ENCODE peak calls at places on chromosomes 7 and 10, in seven cellular contexts. One of them, this sample, is unnamed.

GRCh38 chr10:84108797-84109196 is 30.5 kb upstream of the GHITM start:
- DNase-seq in trophoblast cell: no peak
- DNase-seq in foreskin fibroblast: no peak
- DNase-seq in pancreas: no peak
- DNase-seq in AG09309: no peak
- DNase-seq in Panc1: no peak
- DNase-seq in A549: no peak
- DNase-seq in this sample: no peak

GRCh38 chr7:137903382-137904169 is 56.8 kb upstream of the DGKI start:
- DNase-seq in trophoblast cell: peak; percentile 41
- DNase-seq in A549: peak; percentile 59
- DNase-seq in AG09309: no peak
- DNase-seq in foreskin fibroblast: peak; percentile 87
- DNase-seq in Panc1: peak; percentile 69
- DNase-seq in pancreas: no peak
- DNase-seq in this sample: peak; percentile 66

GRCh38 chr7:1056006-1056784 is 11.8 kb downstream of the GPR146 start:
- DNase-seq in pancreas: no peak
- DNase-seq in AG09309: no peak
- DNase-seq in trophoblast cell: peak; percentile 96
- DNase-seq in Panc1: no peak
- DNase-seq in foreskin fibroblast: no peak
- DNase-seq in A549: no peak
- DNase-seq in this sample: peak; percentile 73

GRCh38 chr10:48896756-48897437 is 42.7 kb downstream of the LRRC18 start:
- DNase-seq in foreskin fibroblast: peak; percentile 10
- DNase-seq in pancreas: no peak
- DNase-seq in A549: no peak
- DNase-seq in AG09309: no peak
- DNase-seq in Panc1: no peak
- DNase-seq in trophoblast cell: no peak
- DNase-seq in this sample: no peak

GRCh38 chr10:49001402-49001801 is 61.8 kb upstream of the LRRC18 start:
- DNase-seq in A549: peak; percentile 18
- DNase-seq in trophoblast cell: no peak
- DNase-seq in foreskin fibroblast: no peak
- DNase-seq in AG09309: no peak
- DNase-seq in pancreas: no peak
- DNase-seq in Panc1: no peak
- DNase-seq in this sample: no peak

GRCh38 chr7:128839751-128840177 is 9.6 kb downstream of the FLNC start:
- DNase-seq in pancreas: peak; percentile 46
- DNase-seq in trophoblast cell: no peak
- DNase-seq in AG09309: no peak
- DNase-seq in A549: no peak
- DNase-seq in foreskin fibroblast: no peak
- DNase-seq in Panc1: no peak
- DNase-seq in this sample: no peak

GRCh38 chr10:114615600-114616007 is 42.5 kb downstream of the ABLIM1 start:
- DNase-seq in trophoblast cell: no peak
- DNase-seq in Panc1: no peak
- DNase-seq in foreskin fibroblast: no peak
- DNase-seq in AG09309: no peak
- DNase-seq in pancreas: no peak
- DNase-seq in A549: no peak
- DNase-seq in this sample: no peak

GRCh38 chr7:70356324-70356797 is 758.1 kb downstream of the AUTS2 start:
- DNase-seq in AG09309: no peak
- DNase-seq in Panc1: no peak
- DNase-seq in trophoblast cell: no peak
- DNase-seq in pancreas: no peak
- DNase-seq in A549: no peak
- DNase-seq in foreskin fibroblast: no peak
- DNase-seq in this sample: no peak

GRCh38 chr7:88432321-88432720 is 125.6 kb upstream of the STEAP4 start:
- DNase-seq in foreskin fibroblast: peak; percentile 9
- DNase-seq in trophoblast cell: no peak
- DNase-seq in pancreas: no peak
- DNase-seq in A549: no peak
- DNase-seq in AG09309: no peak
- DNase-seq in Panc1: no peak
- DNase-seq in this sample: no peak

GRCh38 chr10:42475168-42476098 is 162.9 kb downstream of the ZNF33B start:
- DNase-seq in foreskin fibroblast: peak; percentile 83
- DNase-seq in trophoblast cell: peak; percentile 5
- DNase-seq in A549: no peak
- DNase-seq in Panc1: peak; percentile 17
- DNase-seq in pancreas: peak; percentile 64
- DNase-seq in AG09309: peak; percentile 32
- DNase-seq in this sample: peak; percentile 57

GRCh38 chr7:95469187-95469586 is 16.6 kb upstream of the ASB4 start:
- DNase-seq in trophoblast cell: no peak
- DNase-seq in A549: no peak
- DNase-seq in AG09309: no peak
- DNase-seq in foreskin fibroblast: no peak
- DNase-seq in pancreas: no peak
- DNase-seq in Panc1: no peak
- DNase-seq in this sample: no peak

GRCh38 chr7:108008827-108009226 is 5.9 kb upstream of the LAMB1 start:
- DNase-seq in trophoblast cell: no peak
- DNase-seq in Panc1: no peak
- DNase-seq in A549: no peak
- DNase-seq in foreskin fibroblast: no peak
- DNase-seq in pancreas: no peak
- DNase-seq in AG09309: no peak
- DNase-seq in this sample: no peak

GRCh38 chr7:132257253-132257652 is 319.0 kb downstream of the PLXNA4 start:
- DNase-seq in AG09309: no peak
- DNase-seq in Panc1: no peak
- DNase-seq in trophoblast cell: no peak
- DNase-seq in pancreas: no peak
- DNase-seq in A549: no peak
- DNase-seq in foreskin fibroblast: no peak
- DNase-seq in this sample: no peak

GRCh38 chr7:78018541-78019456 is 220.2 kb downstream of the PHTF2 start:
- DNase-seq in trophoblast cell: no peak
- DNase-seq in pancreas: peak; percentile 66
- DNase-seq in AG09309: no peak
- DNase-seq in foreskin fibroblast: peak; percentile 71
- DNase-seq in Panc1: no peak
- DNase-seq in A549: peak; percentile 14
- DNase-seq in this sample: peak; percentile 22

GRCh38 chr7:130894146-130895005 is 160.4 kb upstream of the KLF14 start:
- DNase-seq in pancreas: peak; percentile 81
- DNase-seq in Panc1: no peak
- DNase-seq in A549: peak; percentile 80
- DNase-seq in AG09309: no peak
- DNase-seq in foreskin fibroblast: peak; percentile 57
- DNase-seq in trophoblast cell: no peak
- DNase-seq in this sample: peak; percentile 92

GRCh38 chr10:17912764-17913163 is 39.0 kb upstream of the SLC39A12 start:
- DNase-seq in AG09309: no peak
- DNase-seq in foreskin fibroblast: no peak
- DNase-seq in pancreas: no peak
- DNase-seq in A549: no peak
- DNase-seq in trophoblast cell: no peak
- DNase-seq in Panc1: no peak
- DNase-seq in this sample: no peak

GRCh38 chr7:3825491-3825890 is 524.4 kb downstream of the SDK1 start:
- DNase-seq in A549: no peak
- DNase-seq in trophoblast cell: no peak
- DNase-seq in Panc1: no peak
- DNase-seq in pancreas: no peak
- DNase-seq in foreskin fibroblast: peak; percentile 2
- DNase-seq in AG09309: no peak
- DNase-seq in this sample: no peak

GRCh38 chr7:129368389-129368986 is 65.7 kb upstream of the STRIP2 start:
- DNase-seq in AG09309: no peak
- DNase-seq in Panc1: no peak
- DNase-seq in pancreas: no peak
- DNase-seq in A549: no peak
- DNase-seq in foreskin fibroblast: no peak
- DNase-seq in trophoblast cell: no peak
- DNase-seq in this sample: no peak

GRCh38 chr10:20598590-20598989 is 298.5 kb downstream of the NEBL start:
- DNase-seq in pancreas: no peak
- DNase-seq in foreskin fibroblast: peak; percentile 88
- DNase-seq in A549: peak; percentile 10
- DNase-seq in Panc1: no peak
- DNase-seq in AG09309: no peak
- DNase-seq in trophoblast cell: peak; percentile 27
- DNase-seq in this sample: no peak

GRCh38 chr7:142300689-142301088 is 42.8 kb upstream of the PRSS58 start:
- DNase-seq in A549: no peak
- DNase-seq in AG09309: no peak
- DNase-seq in foreskin fibroblast: no peak
- DNase-seq in pancreas: no peak
- DNase-seq in trophoblast cell: no peak
- DNase-seq in Panc1: no peak
- DNase-seq in this sample: no peak

GRCh38 chr10:14860782-14861181 is 17.9 kb upstream of the SUV39H2 start:
- DNase-seq in Panc1: no peak
- DNase-seq in foreskin fibroblast: no peak
- DNase-seq in trophoblast cell: no peak
- DNase-seq in AG09309: no peak
- DNase-seq in pancreas: no peak
- DNase-seq in A549: no peak
- DNase-seq in this sample: no peak

DNA sequence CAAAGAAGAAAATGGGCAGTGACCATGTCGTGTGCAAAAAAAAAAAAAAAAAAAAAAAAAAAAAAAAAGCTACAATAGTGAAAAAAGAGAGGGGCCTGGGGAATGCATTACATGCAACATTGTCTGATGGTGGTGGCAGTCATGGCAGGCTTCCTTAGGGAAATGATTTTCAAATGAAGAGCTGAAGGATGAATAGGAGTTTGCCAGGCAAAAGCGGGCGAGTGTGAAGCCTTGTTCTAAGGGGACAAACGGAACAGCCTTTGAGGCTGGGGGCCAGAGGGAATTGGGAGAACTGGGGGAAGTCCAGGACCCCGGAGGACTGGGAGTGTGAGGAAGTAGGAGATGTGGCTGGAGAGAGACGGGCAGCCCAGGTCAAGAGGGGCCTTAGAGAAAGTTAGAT is 3.1 kb downstream of the COL13A1 start:
- DNase-seq in trophoblast cell: no peak
- DNase-seq in A549: no peak
- DNase-seq in AG09309: no peak
- DNase-seq in foreskin fibroblast: no peak
- DNase-seq in pancreas: no peak
- DNase-seq in Panc1: no peak
- DNase-seq in this sample: no peak
- H3K4me3 ChIP-seq in trophoblast cell: no peak overlapping the region
- H3K4me3 ChIP-seq in A549: no peak overlapping the region
- H3K4me3 ChIP-seq in AG09309: no peak overlapping the region
- H3K4me3 ChIP-seq in foreskin fibroblast: no peak overlapping the region
- H3K4me3 ChIP-seq in pancreas: no peak overlapping the region
- H3K4me3 ChIP-seq in Panc1: no peak overlapping the region
- H3K4me3 ChIP-seq in this sample: no peak overlapping the region

GRCh38 chr7:116499168-116500070 is at the start of gene CAV2:
- DNase-seq in AG09309: no peak
- DNase-seq in trophoblast cell: peak; percentile 57
- DNase-seq in A549: peak; percentile 61
- DNase-seq in Panc1: no peak
- DNase-seq in foreskin fibroblast: peak; percentile 91
- DNase-seq in pancreas: peak; percentile 88
- DNase-seq in this sample: peak; percentile 84
- H3K4me3 ChIP-seq in AG09309: peak within 1 kb of the TSS; percentile 80
- H3K4me3 ChIP-seq in trophoblast cell: peak within 1 kb of the TSS; percentile 84
- H3K4me3 ChIP-seq in A549: peak within 1 kb of the TSS; percentile 71
- H3K4me3 ChIP-seq in Panc1: peak within 1 kb of the TSS; percentile 98
- H3K4me3 ChIP-seq in foreskin fibroblast: peak within 1 kb of the TSS; percentile 93
- H3K4me3 ChIP-seq in pancreas: peak within 1 kb of the TSS; percentile 41
- H3K4me3 ChIP-seq in this sample: peak within 1 kb of the TSS; percentile 86

GRCh38 chr10:78297997-78298396 is 264.3 kb downstream of the RPS24 start:
- DNase-seq in AG09309: no peak
- DNase-seq in pancreas: no peak
- DNase-seq in Panc1: no peak
- DNase-seq in A549: no peak
- DNase-seq in foreskin fibroblast: no peak
- DNase-seq in trophoblast cell: no peak
- DNase-seq in this sample: no peak

GRCh38 chr10:78301481-78301880 is 267.8 kb downstream of the RPS24 start:
- DNase-seq in A549: no peak
- DNase-seq in AG09309: no peak
- DNase-seq in foreskin fibroblast: no peak
- DNase-seq in Panc1: no peak
- DNase-seq in pancreas: no peak
- DNase-seq in trophoblast cell: peak; percentile 44
- DNase-seq in this sample: no peak

GRCh38 chr10:78300526-78300925 is 266.9 kb downstream of the RPS24 start:
- DNase-seq in A549: no peak
- DNase-seq in AG09309: no peak
- DNase-seq in Panc1: no peak
- DNase-seq in foreskin fibroblast: no peak
- DNase-seq in pancreas: no peak
- DNase-seq in trophoblast cell: no peak
- DNase-seq in this sample: no peak

GRCh38 chr10:78298835-78299234 is 265.2 kb downstream of the RPS24 start:
- DNase-seq in trophoblast cell: no peak
- DNase-seq in Panc1: no peak
- DNase-seq in foreskin fibroblast: no peak
- DNase-seq in AG09309: no peak
- DNase-seq in pancreas: no peak
- DNase-seq in A549: no peak
- DNase-seq in this sample: no peak

GRCh38 chr10:78299861-78300453 is 266.3 kb downstream of the RPS24 start:
- DNase-seq in A549: no peak
- DNase-seq in pancreas: no peak
- DNase-seq in AG09309: no peak
- DNase-seq in Panc1: no peak
- DNase-seq in trophoblast cell: no peak
- DNase-seq in foreskin fibroblast: no peak
- DNase-seq in this sample: no peak
- H3K4me3 ChIP-seq in A549: no peak overlapping the region
- H3K4me3 ChIP-seq in pancreas: no peak overlapping the region
- H3K4me3 ChIP-seq in AG09309: no peak overlapping the region
- H3K4me3 ChIP-seq in Panc1: no peak overlapping the region
- H3K4me3 ChIP-seq in trophoblast cell: no peak overlapping the region
- H3K4me3 ChIP-seq in foreskin fibroblast: no peak overlapping the region
- H3K4me3 ChIP-seq in this sample: no peak overlapping the region

DNA sequence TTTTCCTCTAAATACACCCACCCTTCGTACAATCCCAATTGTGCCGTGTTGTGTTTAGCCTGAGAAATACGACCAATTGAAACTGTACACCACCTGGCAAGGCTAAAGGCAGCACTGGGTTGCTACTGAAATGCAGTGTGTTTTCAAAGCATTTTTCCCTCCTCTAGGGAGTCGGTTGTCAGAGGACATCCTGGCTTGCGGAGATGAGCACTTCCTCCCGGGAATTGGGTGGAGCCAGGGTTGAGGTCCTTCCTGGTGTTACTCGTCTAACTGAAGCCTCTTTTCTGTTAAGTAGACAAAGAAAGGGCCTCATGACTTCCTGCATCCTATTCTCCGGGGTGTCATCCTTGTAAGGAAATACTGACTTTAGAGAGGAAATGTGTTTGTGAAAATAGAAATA is 133.4 kb downstream of the MTPAP start:
- DNase-seq in pancreas: no peak
- DNase-seq in AG09309: no peak
- DNase-seq in trophoblast cell: no peak
- DNase-seq in foreskin fibroblast: no peak
- DNase-seq in Panc1: no peak
- DNase-seq in A549: no peak
- DNase-seq in this sample: no peak
- H3K4me3 ChIP-seq in pancreas: no peak overlapping the region
- H3K4me3 ChIP-seq in AG09309: no peak overlapping the region
- H3K4me3 ChIP-seq in trophoblast cell: no peak overlapping the region
- H3K4me3 ChIP-seq in foreskin fibroblast: no peak overlapping the region
- H3K4me3 ChIP-seq in Panc1: no peak overlapping the region
- H3K4me3 ChIP-seq in A549: no peak overlapping the region
- H3K4me3 ChIP-seq in this sample: no peak overlapping the region